ENCODE peak calls at places on chromosomes 7 and 10, in seven cellular contexts. R, A, P, F, S, T and I are unnamed samples. For H3K9me3, the result is how much of the 10 kb centered on the place peaks cover.

GRCh38 chr10:110978204-110978603 is 58.8 kb downstream of the SHOC2 start:
- DNase-seq in R (no peak), A (no peak), P (no peak), F (no peak), S (no peak), T (no peak), I (no peak)

GRCh38 chr10:631266-631665 is 58.2 kb downstream of the DIP2C start:
- DNase-seq in R (no peak), A (no peak), P (no peak), F (no peak), S (no peak), T (peak), I (no peak)

GRCh38 chr7:130942211-130942964 is 208.4 kb upstream of the KLF14 start:
- DNase-seq in R (no peak), A (no peak), P (peak), F (no peak), S (peak), T (no peak), I (peak)

GRCh38 chr10:128463991-128464755 is 337.9 kb upstream of the MKI67 start:
- DNase-seq in R (peak), A (no peak), P (peak), F (peak), S (peak), T (peak), I (peak)

GRCh38 chr7:30738026-30738915 is 13.7 kb upstream of the INMT start:
- DNase-seq in R (no peak), A (no peak), P (no peak), F (no peak), S (no peak), T (no peak), I (no peak)

GRCh38 chr10:24685958-24686540 is 37.6 kb downstream of the ARHGAP21 start:
- DNase-seq in R (no peak), A (no peak), P (peak), F (no peak), S (no peak), T (no peak), I (no peak)

GRCh38 chr7:71727347-71727746 is 595.4 kb downstream of the GALNT17 start:
- DNase-seq in R (no peak), A (no peak), P (no peak), F (no peak), S (no peak), T (peak), I (no peak)

GRCh38 chr7:4845740-4846142 is 16.1 kb downstream of the PAPOLB start:
- DNase-seq in R (no peak), A (peak), P (no peak), F (no peak), S (no peak), T (no peak), I (no peak)

GRCh38 chr7:74099031-74099430 is 15.4 kb downstream of the LIMK1 start:
- DNase-seq in R (no peak), A (peak), P (no peak), F (no peak), S (no peak), T (no peak), I (no peak)

GRCh38 chr10:68423522-68423921 is 16.4 kb upstream of the RUFY2 start:
- DNase-seq in R (no peak), A (no peak), P (peak), F (no peak), S (no peak), T (no peak), I (no peak)

GRCh38 chr10:62980697-62981495 is 152.2 kb upstream of the NRBF2 start:
- DNase-seq in R (no peak), A (no peak), P (no peak), F (no peak), S (no peak), T (no peak), I (no peak)

GRCh38 chr10:125551247-125551646 is 131.7 kb downstream of the TEX36 start:
- DNase-seq in R (no peak), A (no peak), P (no peak), F (no peak), S (no peak), T (no peak), I (no peak)

GRCh38 chr10:16777473-16778370 is 39.5 kb downstream of the RSU1 start:
- DNase-seq in R (peak), A (no peak), P (peak), F (no peak), S (no peak), T (no peak), I (no peak)

GRCh38 chr7:92877367-92877766 is 41.0 kb upstream of the CDK6 start:
- DNase-seq in R (no peak), A (no peak), P (no peak), F (no peak), S (no peak), T (no peak), I (no peak)

GRCh38 chr10:78756604-78757442 is 311.9 kb upstream of the ZMIZ1 start:
- DNase-seq in R (peak), A (no peak), P (peak), F (peak), S (peak), T (peak), I (peak)

GRCh38 chr10:67782556-67782955 is 55.4 kb downstream of the DNAJC12 start:
- DNase-seq in R (no peak), A (no peak), P (no peak), F (no peak), S (no peak), T (no peak), I (no peak)

GRCh38 chr10:22339761-22340361 is 5.4 kb upstream of the SPAG6 start:
- DNase-seq in R (no peak), A (no peak), P (peak), F (no peak), S (no peak), T (no peak), I (no peak)

GRCh38 chr10:94008526-94008925 is 14.8 kb downstream of the PLCE1 start:
- DNase-seq in R (no peak), A (no peak), P (no peak), F (no peak), S (no peak), T (no peak), I (no peak)

GRCh38 chr10:25061711-25062455 is 45.5 kb downstream of the THNSL1 start:
- DNase-seq in R (no peak), A (no peak), P (no peak), F (no peak), S (no peak), T (no peak), I (no peak)

GRCh38 chr10:3514691-3515090 is 270.3 kb downstream of the KLF6 start:
- DNase-seq in R (no peak), A (no peak), P (no peak), F (no peak), S (no peak), T (no peak), I (no peak)

GRCh38 chr10:59805043-59805442 is 51.8 kb upstream of the MRLN start:
- DNase-seq in R (no peak), A (no peak), P (no peak), F (no peak), S (peak), T (no peak), I (peak)

GRCh38 chr10:85719408-85719807 is 647.2 kb downstream of the GRID1 start:
- DNase-seq in R (no peak), A (no peak), P (no peak), F (no peak), S (no peak), T (no peak), I (no peak)
- TF ChIP-seq POLR2A in R (no peak), A (no peak), P (no peak), F (no peak), S (no peak), T (no peak), I (no peak)

DNA sequence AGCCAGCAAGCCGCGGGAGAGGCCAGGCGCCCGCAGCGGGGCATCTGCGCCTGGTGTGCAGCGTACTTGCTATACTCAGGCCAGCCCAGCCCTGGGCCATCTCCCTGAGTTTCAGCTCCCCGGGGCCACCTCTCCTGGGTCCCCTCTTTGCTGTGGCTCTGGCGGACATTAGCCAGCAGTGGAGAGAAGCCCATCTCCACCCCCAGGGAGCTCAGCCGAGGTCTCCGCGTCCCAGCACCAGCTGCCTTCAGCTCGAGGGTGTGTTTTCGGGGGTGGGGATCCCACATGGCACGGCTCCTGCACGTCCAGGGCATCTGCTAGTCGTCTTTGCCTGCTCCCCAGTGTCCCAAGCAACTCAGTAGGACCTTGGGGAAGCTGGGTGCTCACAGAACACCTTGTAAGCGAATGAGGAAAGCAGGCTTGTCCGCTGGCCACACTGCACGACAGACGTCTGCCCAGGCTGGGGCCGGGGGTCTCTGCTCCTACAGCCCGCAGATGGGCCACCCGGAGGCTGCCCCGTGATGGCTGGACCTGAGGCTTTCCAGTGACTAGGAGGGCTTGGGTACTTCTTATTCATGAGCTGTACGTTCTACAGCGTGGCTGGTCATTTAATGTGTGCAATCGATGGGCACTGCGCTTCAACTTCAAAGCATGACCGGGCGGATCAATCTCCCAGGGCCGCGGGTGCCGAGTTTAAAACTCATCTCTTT is 455.6 kb downstream of the DNAJB6 start:
- DNase-seq in R (no peak), A (no peak), P (no peak), F (no peak), S (no peak), T (no peak), I (no peak)
- H3K9me3 ChIP-seq in R (under half), A (under half), P (under half), F (under half), S (under half), T (under half), I (under half)

DNA sequence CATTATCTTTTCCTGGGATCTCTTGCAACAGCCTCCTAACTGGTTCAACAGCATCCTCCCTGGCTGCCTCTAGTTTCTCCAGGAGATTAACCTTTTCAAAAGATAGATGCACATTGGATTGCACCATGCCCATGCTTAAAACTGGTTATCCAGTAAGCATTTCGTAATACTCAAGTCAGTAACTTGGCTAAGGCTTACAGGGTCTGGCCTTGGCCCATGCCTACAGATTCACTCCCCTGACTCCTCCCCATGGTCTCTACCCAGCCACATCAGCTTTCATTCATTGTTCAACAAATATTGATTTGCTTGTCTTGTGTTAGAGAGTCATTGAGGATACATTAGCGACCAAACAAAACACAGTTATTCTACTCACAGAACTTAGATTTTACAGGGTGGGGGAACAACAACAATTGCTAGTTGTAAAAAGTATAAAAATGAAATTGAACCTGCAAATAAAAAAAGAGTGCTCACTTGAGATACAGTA is 1.8 kb upstream of the KIF20B start:
- DNase-seq in R (no peak), A (no peak), P (no peak), F (no peak), S (no peak), T (no peak), I (no peak)
- TF ChIP-seq POLR2AphosphoS5 in R (no peak), A (no peak), P (no peak), F (no peak), S (no peak), T (no peak), I (no peak)

DNA sequence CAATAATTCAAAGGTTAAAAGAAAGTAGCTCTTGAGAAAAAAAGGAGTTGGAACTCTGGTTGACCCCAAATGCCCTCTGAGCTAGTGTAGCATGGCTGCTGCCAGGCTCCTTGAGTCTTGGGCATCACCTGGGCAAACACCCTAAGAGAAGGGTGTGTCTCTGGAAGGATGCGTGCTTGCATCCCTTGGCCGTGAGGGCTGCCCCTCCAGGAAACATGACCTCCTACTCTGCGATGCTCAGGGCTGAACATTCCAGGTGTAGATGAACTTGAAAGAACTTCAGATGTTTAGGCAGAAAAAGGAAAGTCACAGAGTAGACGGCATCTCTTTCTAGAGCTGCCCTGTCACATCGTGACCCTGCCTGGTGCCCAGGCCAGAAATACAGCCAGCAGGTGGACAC is 189.4 kb upstream of the TCERG1L start:
- DNase-seq in R (no peak), A (no peak), P (no peak), F (no peak), S (no peak), T (no peak), I (no peak)
- TF ChIP-seq POLR2A in R (no peak), A (no peak), P (no peak), F (no peak), S (no peak), T (no peak), I (no peak)

GRCh38 chr10:52447931-52448353 is 133.9 kb downstream of the DKK1 start:
- DNase-seq in R (no peak), A (no peak), P (no peak), F (no peak), S (no peak), T (no peak), I (no peak)

GRCh38 chr10:52450743-52451142 is 136.7 kb downstream of the DKK1 start:
- DNase-seq in R (no peak), A (no peak), P (no peak), F (no peak), S (no peak), T (no peak), I (no peak)

GRCh38 chr10:52443419-52444388 is 129.6 kb downstream of the DKK1 start:
- DNase-seq in R (peak), A (no peak), P (peak), F (no peak), S (no peak), T (no peak), I (no peak)

GRCh38 chr10:52442576-52442975 is 128.5 kb downstream of the DKK1 start:
- DNase-seq in R (no peak), A (no peak), P (peak), F (no peak), S (no peak), T (no peak), I (no peak)

GRCh38 chr10:52446391-52446790 is 132.3 kb downstream of the DKK1 start:
- DNase-seq in R (no peak), A (no peak), P (no peak), F (no peak), S (no peak), T (no peak), I (no peak)
- H3K9me3 ChIP-seq in R (under half), A (under half), P (under half), F (under half), S (under half), T (under half), I (under half)

GRCh38 chr10:31789555-31789954 is 139.1 kb downstream of the ARHGAP12 start:
- DNase-seq in R (no peak), A (no peak), P (no peak), F (no peak), S (no peak), T (no peak), I (no peak)
- TF ChIP-seq POLR2AphosphoS5 in R (no peak), A (no peak), P (no peak), F (no peak), S (no peak), T (no peak), I (no peak)

GRCh38 chr10:35492387-35493195 is 112.5 kb upstream of the GJD4 start:
- DNase-seq in R (no peak), A (no peak), P (no peak), F (no peak), S (no peak), T (no peak), I (no peak)
- TF ChIP-seq POLR2A in R (no peak), A (no peak), P (no peak), F (no peak), S (no peak), T (no peak), I (no peak)

DNA sequence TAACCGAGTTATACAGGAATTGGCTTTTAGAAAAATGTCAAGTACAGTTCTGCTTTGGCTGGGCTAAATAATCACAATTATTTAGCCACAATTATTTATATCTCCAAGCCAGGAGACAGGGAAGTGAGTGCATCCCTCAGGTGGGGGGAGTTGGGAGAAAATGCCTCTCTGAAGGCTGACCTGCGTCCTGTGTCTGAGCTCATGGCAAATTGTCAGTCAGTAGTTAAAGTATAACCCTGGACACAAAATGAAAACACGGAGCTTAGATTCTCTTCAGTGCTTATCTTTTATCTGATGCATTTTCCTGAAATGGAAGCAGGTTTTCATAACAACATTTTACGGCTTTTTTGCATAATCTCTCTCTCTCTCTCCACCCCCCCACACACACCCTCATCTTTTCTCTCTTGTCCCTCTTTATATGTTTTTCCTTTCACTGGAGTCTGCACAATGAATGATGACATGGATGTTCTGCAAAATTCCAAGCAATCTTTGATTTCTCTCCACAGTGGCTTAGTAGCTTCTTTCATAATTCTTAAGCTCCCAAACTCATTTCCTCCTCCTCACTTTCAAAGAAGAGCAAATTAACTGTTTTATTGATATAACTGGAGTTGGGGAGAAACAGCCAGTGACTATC is 521.5 kb upstream of the GHITM start:
- DNase-seq in R (no peak), A (no peak), P (no peak), F (no peak), S (no peak), T (no peak), I (no peak)
- H3K9me3 ChIP-seq in R (under half), A (under half), P (under half), F (under half), S (under half), T (under half), I (under half)

GRCh38 chr10:29976134-29976533 is 83.3 kb downstream of the JCAD start:
- DNase-seq in R (no peak), A (no peak), P (no peak), F (no peak), S (no peak), T (no peak), I (no peak)

GRCh38 chr10:29982997-29983648 is 76.3 kb downstream of the JCAD start:
- DNase-seq in R (no peak), A (no peak), P (no peak), F (no peak), S (no peak), T (no peak), I (no peak)

GRCh38 chr10:29981510-29981909 is 77.9 kb downstream of the JCAD start:
- DNase-seq in R (no peak), A (no peak), P (no peak), F (no peak), S (no peak), T (no peak), I (no peak)

GRCh38 chr10:29977161-29977560 is 82.2 kb downstream of the JCAD start:
- DNase-seq in R (no peak), A (no peak), P (no peak), F (no peak), S (no peak), T (no peak), I (no peak)

DNA sequence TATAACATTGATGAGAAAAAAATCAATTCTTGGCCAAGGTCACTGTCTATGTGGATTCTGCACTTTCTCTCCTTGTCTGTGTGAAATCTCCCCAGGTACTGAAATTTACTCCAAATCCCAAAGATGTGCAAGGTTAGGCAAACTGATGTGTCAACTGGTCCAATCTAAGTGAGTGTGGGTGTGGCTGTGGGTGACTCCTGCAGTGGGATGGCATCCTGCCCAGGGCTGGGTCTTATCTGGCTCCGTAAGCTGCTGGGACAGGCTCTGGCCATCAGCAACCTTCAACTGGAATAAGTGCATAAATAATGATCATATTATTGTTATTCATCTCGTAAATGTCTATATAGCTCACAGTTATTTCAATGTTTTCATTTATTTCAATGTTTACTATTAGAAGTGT is 79.3 kb downstream of the JCAD start:
- DNase-seq in R (no peak), A (no peak), P (no peak), F (no peak), S (no peak), T (no peak), I (peak)
- TF ChIP-seq POLR2AphosphoS5 in R (no peak), A (no peak), P (no peak), F (no peak), S (no peak), T (no peak), I (no peak)